ENCODE peak calls at places on chromosomes 2 and 18, in five cellular contexts. S is amniotic stem cell; F is adipocyte; B is germinal center; O is stimulated activated CD8-positive, alpha-beta memory T cell treated with anti-CD3 and anti-CD28 coated beads, Interleukin-2, amount 100 ng/mL, for 48 hours. D is an unnamed sample.

GRCh38 chr2:100699131-100699530 is 120.8 kb upstream of the NPAS2 start:
- DNase-seq in O (no peak), B (no peak), F (no peak), S (no peak), D (no peak)

GRCh38 chr2:207725815-207726578 is 14.6 kb downstream of the CCNYL1 start:
- DNase-seq in B (no peak), F (no peak), S (no peak), O (no peak), D (no peak)

GRCh38 chr2:8303322-8303832 is 378.5 kb upstream of the ID2 start:
- DNase-seq in O (peak), F (no peak), B (peak), S (no peak), D (no peak)

GRCh38 chr18:10234912-10235439 is 219.5 kb upstream of the APCDD1 start:
- DNase-seq in B (no peak), F (peak), S (no peak), O (no peak), D (no peak)

GRCh38 chr18:7164610-7165009 is 47.0 kb upstream of the LAMA1 start:
- DNase-seq in S (no peak), F (no peak), O (no peak), B (no peak), D (no peak)

GRCh38 chr2:43000242-43001054 is 208.1 kb upstream of the HAAO start:
- DNase-seq in S (no peak), B (no peak), O (no peak), F (no peak), D (no peak)

GRCh38 chr2:196079052-196079451 is 10.4 kb upstream of the DNAH7 start:
- DNase-seq in B (no peak), F (peak), S (no peak), O (no peak), D (no peak)

GRCh38 chr2:188853307-188853706 is 120.9 kb upstream of the COL3A1 start:
- DNase-seq in S (peak), O (no peak), F (peak), B (no peak), D (peak)

GRCh38 chr2:191152841-191153240 is 2.0 kb upstream of the STAT4 start:
- DNase-seq in F (peak), S (no peak), B (no peak), O (no peak), D (no peak)

GRCh38 chr2:218859556-218859993 is at the start of gene WNT6:
- DNase-seq in S (no peak), B (no peak), O (no peak), F (peak), D (no peak)

GRCh38 chr2:100821255-100821912 is 1.4 kb downstream of the NPAS2 start:
- DNase-seq in B (no peak), O (no peak), S (no peak), F (peak), D (no peak)

GRCh38 chr2:26674002-26674751 is 18.3 kb upstream of the KCNK3 start:
- DNase-seq in O (no peak), S (no peak), B (no peak), F (no peak), D (no peak)

GRCh38 chr2:96541753-96542152 is 5.2 kb downstream of the ARID5A start:
- DNase-seq in F (no peak), O (no peak), S (no peak), B (no peak), D (no peak)

GRCh38 chr2:160042054-160042453 is 20.4 kb downstream of the PLA2R1 start:
- DNase-seq in B (no peak), O (peak), F (no peak), S (no peak), D (no peak)